ENCODE peak calls at places on chromosomes 12 and 14, in four cellular contexts. A is GM23248, D is mammary epithelial cell, Y is hepatocyte. E is an unnamed sample. For H3K36me3, the result is how much of the 10 kb centered on the place peaks cover.

GRCh38 chr14:34222867-34223266 is 239.2 kb downstream of the SPTSSA start:
- DNase-seq in A (no peak), D (no peak), Y (no peak), E (no peak)

GRCh38 chr12:68591716-68592437 is 18.8 kb upstream of the RAP1B start:
- DNase-seq in A (no peak), D (no peak), Y (no peak), E (no peak)

GRCh38 chr14:104399432-104400155 is 180.0 kb upstream of the C14orf180 start:
- DNase-seq in A (no peak), D (no peak), Y (no peak), E (no peak)

GRCh38 chr14:23167006-23167847 is 16.2 kb downstream of the SLC7A8 start:
- DNase-seq in A (no peak), D (no peak), Y (no peak), E (peak)

GRCh38 chr14:68598621-68599447 is 194.0 kb downstream of the ZFP36L1 start:
- DNase-seq in A (peak), D (peak), Y (peak), E (peak)

GRCh38 chr12:64054156-64054555 is 167.9 kb downstream of the KICS2 start:
- DNase-seq in A (no peak), D (no peak), Y (no peak), E (no peak)

GRCh38 chr14:94710731-94711130 is 59.2 kb downstream of the GSC start:
- DNase-seq in A (no peak), D (no peak), Y (no peak), E (no peak)

GRCh38 chr14:63840981-63841380 is 11.8 kb upstream of the SYNE2 start:
- DNase-seq in A (no peak), D (no peak), Y (no peak), E (no peak)

GRCh38 chr14:50955373-50956043 is 11.2 kb upstream of the PYGL start:
- DNase-seq in A (peak), D (peak), Y (peak), E (peak)

GRCh38 chr14:100522616-100523021 is 64.6 kb downstream of the BEGAIN start:
- DNase-seq in A (peak), D (no peak), Y (peak), E (no peak)

GRCh38 chr12:109797905-109798669 is 35.1 kb downstream of the TRPV4 start:
- DNase-seq in A (no peak), D (no peak), Y (no peak), E (no peak)

GRCh38 chr12:68350753-68351152 is 18.6 kb upstream of the MDM1 start:
- DNase-seq in A (peak), D (no peak), Y (no peak), E (peak)

GRCh38 chr12:121789800-121790748 is 3.4 kb downstream of the RHOF start:
- DNase-seq in A (no peak), D (no peak), Y (no peak), E (no peak)

GRCh38 chr14:86708846-86709339 is 1178.9 kb downstream of the FLRT2 start:
- DNase-seq in A (no peak), D (no peak), Y (peak), E (no peak)
- H2AFZ ChIP-seq in A (no peak), D (no peak), Y (no peak), E (no peak)

GRCh38 chr14:102164964-102165363 is 25.3 kb downstream of the WDR20 start:
- DNase-seq in A (no peak), D (no peak), Y (no peak), E (no peak)

GRCh38 chr14:102171173-102172020 is 31.7 kb downstream of the WDR20 start:
- DNase-seq in A (peak), D (no peak), Y (no peak), E (no peak)

GRCh38 chr14:102164241-102164641 is 24.5 kb downstream of the WDR20 start:
- DNase-seq in A (peak), D (peak), Y (no peak), E (no peak)

GRCh38 chr14:102170061-102170460 is 30.4 kb downstream of the WDR20 start:
- DNase-seq in A (no peak), D (no peak), Y (no peak), E (no peak)
- H3K36me3 ChIP-seq in A (under half), D (under half), Y (under half), E (under half)

DNA sequence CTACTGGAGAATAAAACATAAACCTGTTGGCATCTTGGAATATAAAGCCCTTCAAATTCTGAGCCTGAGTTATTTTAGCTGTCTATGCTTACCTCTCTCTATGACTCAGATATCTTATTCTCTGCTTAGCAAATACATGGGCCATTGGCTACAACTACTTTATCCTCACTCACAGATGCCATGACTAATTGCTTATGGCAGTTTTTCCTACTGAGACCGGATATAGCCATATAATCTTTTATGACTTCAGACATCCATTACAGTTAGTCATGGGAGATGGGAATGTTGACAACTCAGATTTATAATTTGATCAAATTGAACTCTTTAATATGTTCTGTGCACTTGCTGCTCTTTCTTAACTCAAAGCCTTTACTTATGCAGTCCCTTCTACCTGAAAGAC is 502.4 kb upstream of the ATP2B1 start:
- DNase-seq in A (peak), D (peak), Y (peak), E (peak)
- TF ChIP-seq EZH2 in A (no peak), D (no peak), Y (no peak), E (no peak)

GRCh38 chr12:65728348-65728912 is 95.9 kb upstream of the HMGA2 start:
- DNase-seq in A (peak), D (no peak), Y (no peak), E (no peak)
- H2AFZ ChIP-seq in A (peak), D (peak), Y (no peak), E (peak)

GRCh38 chr12:56589783-56590182 is 40.3 kb downstream of the BAZ2A start:
- DNase-seq in A (no peak), D (no peak), Y (no peak), E (no peak)

GRCh38 chr12:56591961-56592360 is 38.2 kb downstream of the BAZ2A start:
- DNase-seq in A (peak), D (no peak), Y (no peak), E (peak)

GRCh38 chr12:56590237-56590830 is 39.8 kb downstream of the BAZ2A start:
- DNase-seq in A (peak), D (peak), Y (peak), E (no peak)

GRCh38 chr12:56593909-56594621 is 36.1 kb downstream of the BAZ2A start:
- DNase-seq in A (peak), D (peak), Y (peak), E (peak)

GRCh38 chr12:56591111-56591510 is 39.0 kb downstream of the BAZ2A start:
- DNase-seq in A (no peak), D (no peak), Y (no peak), E (no peak)
- H3K36me3 ChIP-seq in A (under half), D (under half), Y (under half), E (under half)